ENCODE peak calls at places on chromosome 6, in five cellular contexts. H, W, F, S and O are unnamed samples.
A peak's percentile ranks its signal among the peaks of the same experiment; 100 is the strongest.

GRCh38 chr6:148967546-148967945 is 220.7 kb downstream of the UST start:
- DNase-seq in F (no peak), W (no peak), S (no peak), H (no peak), O (no peak)

GRCh38 chr6:43851204-43851855 is 81.3 kb downstream of the VEGFA start:
- DNase-seq in W (no peak), F (no peak), S (no peak), H (no peak), O (no peak)

GRCh38 chr6:74598473-74599393 is 607.1 kb downstream of the COL12A1 start:
- DNase-seq in W (no peak), H (no peak), F (no peak), S (peak; percentile 81), O (no peak)

GRCh38 chr6:16712931-16713484 is 48.3 kb downstream of the ATXN1 start:
- DNase-seq in H (no peak), S (no peak), W (peak; percentile 91), F (no peak), O (no peak)

GRCh38 chr6:123901441-123901840 is 97.8 kb downstream of the NKAIN2 start:
- DNase-seq in W (no peak), S (no peak), H (no peak), F (no peak), O (no peak)

GRCh38 chr6:7727150-7727950 is 1.5 kb downstream of the BMP6 start:
- DNase-seq in W (no peak), S (no peak), F (peak; percentile 22), H (peak; percentile 70), O (no peak)

GRCh38 chr6:7759319-7759718 is 33.4 kb downstream of the BMP6 start:
- DNase-seq in F (no peak), W (no peak), H (no peak), S (no peak), O (no peak)

GRCh38 chr6:82057846-82058554 is 189.5 kb downstream of the IBTK start:
- DNase-seq in W (no peak), F (no peak), H (no peak), S (no peak), O (no peak)

GRCh38 chr6:15148356-15149058 is 97.4 kb upstream of the JARID2 start:
- DNase-seq in F (no peak), H (no peak), W (no peak), S (no peak), O (no peak)

GRCh38 chr6:109701201-109701600 is 10.1 kb downstream of the FIG4 start:
- DNase-seq in S (no peak), F (no peak), W (no peak), H (no peak), O (no peak)

GRCh38 chr6:119541132-119541905 is 191.8 kb upstream of the MAN1A1 start:
- DNase-seq in W (peak; percentile 88), F (no peak), S (no peak), H (no peak), O (no peak)

GRCh38 chr6:115896538-115897129 is 164.1 kb downstream of the FRK start:
- DNase-seq in S (no peak), H (no peak), W (peak; percentile 34), F (peak; percentile 22), O (peak; percentile 5)

DNA sequence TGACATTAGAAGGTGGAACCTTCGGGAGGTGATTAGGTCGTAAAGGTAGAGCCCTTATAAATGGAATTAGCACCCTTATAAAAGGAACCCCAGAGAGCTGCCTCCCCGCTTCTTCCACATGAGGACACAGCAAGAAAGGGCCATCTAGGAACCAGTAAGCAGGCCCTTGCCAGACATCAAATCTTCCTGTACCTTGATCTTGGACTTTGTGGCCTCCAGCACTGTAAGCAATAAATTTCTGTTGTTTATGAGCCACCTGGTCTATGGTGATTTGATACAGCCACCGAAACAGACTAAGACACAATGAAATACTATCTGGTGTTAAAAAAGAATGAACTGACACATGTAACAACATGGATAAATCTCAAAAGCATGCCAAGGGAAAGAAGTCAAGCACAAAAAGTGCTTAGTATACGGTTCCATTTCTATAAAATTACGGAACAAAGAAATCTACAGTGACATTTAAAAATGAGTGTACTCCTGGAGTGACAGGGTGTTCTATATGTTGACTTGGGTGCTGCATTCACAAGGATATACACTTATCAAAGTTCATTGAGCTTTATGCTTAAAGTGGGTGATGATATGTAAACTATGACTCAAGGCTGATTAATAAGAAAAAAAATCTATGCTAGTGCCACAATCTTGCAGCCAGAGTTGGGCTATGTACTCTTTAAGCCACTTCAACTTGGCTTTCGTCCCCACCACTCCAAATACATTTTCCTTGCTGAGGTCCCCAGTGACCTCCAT is 18.4 kb downstream of the SERPINB1 start:
- DNase-seq in F (no peak), H (no peak), W (no peak), S (no peak), O (no peak)
- TF ChIP-seq ZNF274 in F (no peak), H (no peak), W (no peak), S (no peak), O (no peak)

GRCh38 chr6:36129889-36130671 is at the start of gene MAPK13:
- DNase-seq in W (no peak), S (no peak), H (peak; percentile 70), F (no peak), O (no peak)

GRCh38 chr6:36130672-36131516 is 581 bp downstream of the MAPK13 start:
- DNase-seq in F (peak; percentile 49), S (no peak), H (peak; percentile 78), W (peak; percentile 31), O (no peak)

GRCh38 chr6:36133148-36133547 is 2.8 kb downstream of the MAPK13 start:
- DNase-seq in W (no peak), H (no peak), F (no peak), S (no peak), O (no peak)

GRCh38 chr6:36132221-36132895 is 2.0 kb downstream of the MAPK13 start:
- DNase-seq in S (no peak), W (no peak), H (no peak), F (no peak), O (no peak)

GRCh38 chr6:36131517-36132220 is 1.4 kb downstream of the MAPK13 start:
- DNase-seq in H (no peak), S (peak; percentile 92), W (no peak), F (peak; percentile 47), O (no peak)
- H3K4me3 ChIP-seq in H (no peak overlapping the region), S (peak overlapping the region; percentile 46), W (peak overlapping the region; percentile 75), F (no peak overlapping the region), O (no peak overlapping the region)

GRCh38 chr6:17927705-17928104 is 59.7 kb downstream of the KIF13A start:
- DNase-seq in S (no peak), F (no peak), W (no peak), H (no peak), O (no peak)
- TF ChIP-seq ZNF274 in S (no peak), F (no peak), W (no peak), H (no peak), O (no peak)

GRCh38 chr6:147510949-147511590 is 2.6 kb downstream of the SAMD5 start:
- DNase-seq in H (no peak), S (no peak), W (no peak), F (no peak), O (no peak)
- H3K4me3 ChIP-seq in H (no peak overlapping the region), S (no peak overlapping the region), W (no peak overlapping the region), F (no peak overlapping the region), O (no peak overlapping the region)

GRCh38 chr6:110761371-110761770 is 53.9 kb downstream of the CDK19 start:
- DNase-seq in S (no peak), H (no peak), F (no peak), W (no peak), O (no peak)

GRCh38 chr6:110755411-110755834 is 59.8 kb downstream of the CDK19 start:
- DNase-seq in S (no peak), H (no peak), W (no peak), F (no peak), O (no peak)

GRCh38 chr6:110760589-110760988 is 54.7 kb downstream of the CDK19 start:
- DNase-seq in W (no peak), F (no peak), H (no peak), S (no peak), O (no peak)

DNA sequence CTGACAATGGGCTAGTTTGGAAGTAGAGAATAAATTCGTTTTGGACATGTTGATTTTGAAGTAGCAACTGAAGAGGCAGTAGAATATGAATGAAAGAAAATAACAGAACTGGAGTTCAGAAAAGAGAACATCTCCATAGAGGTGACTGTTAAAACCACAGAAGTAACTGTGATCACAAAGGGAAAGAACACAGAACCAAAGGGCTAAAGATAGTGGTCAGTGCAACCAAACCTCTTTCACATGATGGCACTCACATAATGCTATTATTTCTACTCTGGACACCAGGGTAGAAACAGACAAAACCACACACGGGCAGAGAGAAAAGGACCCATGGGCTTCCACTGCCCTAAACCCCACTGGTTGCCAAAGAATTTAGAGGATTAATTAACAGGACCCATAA is 58.5 kb downstream of the CDK19 start:
- DNase-seq in S (no peak), H (no peak), W (no peak), F (no peak), O (no peak)
- TF ChIP-seq ZNF274 in S (no peak), H (no peak), W (no peak), F (no peak), O (no peak)

GRCh38 chr6:1593958-1594314 is 15.8 kb upstream of the FOXC1 start:
- DNase-seq in F (no peak), W (no peak), S (no peak), H (no peak), O (no peak)
- H3K4me3 ChIP-seq in F (no peak overlapping the region), W (no peak overlapping the region), S (no peak overlapping the region), H (no peak overlapping the region), O (no peak overlapping the region)

DNA sequence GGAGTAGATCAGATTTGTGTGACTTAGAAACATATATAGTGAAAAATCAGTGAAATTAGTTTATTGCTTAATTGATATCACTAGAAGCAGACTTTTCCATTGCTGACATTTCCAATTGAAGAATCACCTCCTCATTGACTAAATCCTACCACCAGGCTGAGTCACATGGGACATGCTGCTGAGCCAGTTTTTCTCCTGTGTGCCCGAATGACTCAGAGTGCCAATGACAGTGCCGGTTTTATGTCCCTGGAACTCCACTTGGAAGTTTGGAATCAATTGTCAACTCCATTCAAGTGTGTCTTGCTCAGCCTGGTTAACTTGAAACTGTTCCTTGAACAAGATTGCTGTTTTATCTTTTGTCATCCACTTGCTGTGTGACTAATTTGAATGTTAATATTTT is 316.1 kb upstream of the PRDM1 start:
- DNase-seq in S (no peak), W (peak; percentile 86), H (no peak), F (no peak), O (no peak)
- TF ChIP-seq ZNF274 in S (no peak), W (no peak), H (no peak), F (no peak), O (no peak)